ENCODE peak calls at places on chromosomes 13 and 19, in seven cellular contexts. H is astrocyte of the cerebellum, B is sigmoid colon, P is AG04450, L is upper lobe of left lung, X is MCF 10A, E is fibroblast of lung. W is an unnamed sample.

GRCh38 chr19:12379732-12380443 is 14.4 kb upstream of the ZNF442 start:
- DNase-seq in E (no peak), X (no peak), L (no peak), H (no peak), B (no peak), P (no peak), W (no peak)

GRCh38 chr19:28737021-28737525 is 475.9 kb downstream of the UQCRFS1 start:
- DNase-seq in P (peak), B (no peak), H (peak), L (no peak), E (peak), X (no peak), W (peak)

GRCh38 chr19:39557791-39558622 is 18.0 kb upstream of the EID2 start:
- DNase-seq in P (no peak), B (no peak), X (peak), L (no peak), E (no peak), H (no peak), W (no peak)

GRCh38 chr19:20247016-20247683 is 80.1 kb downstream of the ZNF486 start:
- DNase-seq in P (no peak), B (no peak), E (peak), X (no peak), L (no peak), H (no peak), W (no peak)

GRCh38 chr19:31350033-31350692 is 927 bp upstream of the TSHZ3 start:
- DNase-seq in L (no peak), B (peak), H (no peak), P (no peak), X (no peak), E (peak), W (no peak)

GRCh38 chr13:94657167-94657566 is 55.2 kb downstream of the SOX21 start:
- DNase-seq in H (no peak), X (peak), E (peak), P (no peak), B (no peak), L (no peak), W (no peak)

GRCh38 chr19:47697863-47698609 is 15.2 kb upstream of the EHD2 start:
- DNase-seq in X (peak), L (peak), P (peak), H (peak), B (peak), E (peak), W (peak)

GRCh38 chr13:113618455-113618854 is 33.9 kb downstream of the TFDP1 start:
- DNase-seq in B (no peak), L (peak), E (no peak), P (no peak), X (no peak), H (no peak), W (no peak)

GRCh38 chr19:18294467-18294864 is 13.0 kb upstream of the JUND start:
- DNase-seq in X (no peak), E (no peak), L (no peak), H (no peak), P (no peak), B (no peak), W (no peak)

GRCh38 chr13:95880346-95880745 is 172.9 kb downstream of the UGGT2 start:
- DNase-seq in E (no peak), H (no peak), B (no peak), P (no peak), L (no peak), X (no peak), W (no peak)

GRCh38 chr19:54448774-54449700 is at the start of gene LENG8:
- DNase-seq in X (peak), B (peak), P (peak), H (peak), L (peak), E (peak), W (peak)

GRCh38 chr13:83716121-83716520 is 166.2 kb downstream of the SLITRK1 start:
- DNase-seq in H (no peak), B (no peak), L (no peak), E (no peak), P (no peak), X (no peak), W (no peak)

GRCh38 chr19:29831041-29831548 is 19.3 kb downstream of the CCNE1 start:
- DNase-seq in P (no peak), B (no peak), X (peak), H (no peak), L (no peak), E (no peak), W (no peak)

GRCh38 chr13:76677047-76677446 is 209.2 kb downstream of the KCTD12 start:
- DNase-seq in X (no peak), B (peak), H (peak), L (no peak), E (peak), P (no peak), W (no peak)

GRCh38 chr13:53310786-53311185 is 282.2 kb downstream of the OLFM4 start:
- DNase-seq in B (no peak), H (no peak), X (no peak), E (no peak), L (no peak), P (no peak), W (no peak)

GRCh38 chr19:30717381-30717780 is 345.2 kb downstream of the ZNF536 start:
- DNase-seq in L (no peak), H (no peak), E (no peak), X (no peak), B (no peak), P (no peak), W (no peak)

GRCh38 chr13:105611424-105611823 is 924.0 kb downstream of the EFNB2 start:
- DNase-seq in L (no peak), E (peak), P (peak), B (no peak), H (peak), X (peak), W (no peak)

GRCh38 chr19:17405250-17406038 is at the start of gene BST2:
- DNase-seq in H (no peak), P (no peak), L (peak), E (no peak), B (peak), X (peak), W (no peak)

GRCh38 chr13:29850213-29850898 is at the start of gene UBL3:
- DNase-seq in B (peak), L (peak), E (peak), P (peak), X (peak), H (peak), W (peak)
- TF ChIP-seq CTCF in B (no peak), L (no peak), E (no peak), P (no peak), X (no peak), H (no peak), W (no peak)

GRCh38 chr13:51767100-51767499 is 36.9 kb downstream of the DHRS12 start:
- DNase-seq in X (no peak), L (no peak), E (no peak), B (no peak), P (no peak), H (no peak), W (no peak)
- TF ChIP-seq CTCF in X (no peak), L (no peak), E (no peak), B (no peak), P (no peak), H (no peak), W (no peak)

GRCh38 chr19:57613941-57614743 is at the start of gene ZNF134:
- DNase-seq in X (peak), B (peak), E (peak), H (peak), P (peak), L (peak), W (peak)
- TF ChIP-seq CTCF in X (peak), B (no peak), E (peak), H (no peak), P (peak), L (peak), W (peak)

GRCh38 chr19:13859361-13859880 is 17.5 kb upstream of the NANOS3 start:
- DNase-seq in H (no peak), E (no peak), X (no peak), P (no peak), L (no peak), B (no peak), W (no peak)
- TF ChIP-seq CTCF in H (no peak), E (no peak), X (no peak), P (no peak), L (no peak), B (no peak), W (no peak)

DNA sequence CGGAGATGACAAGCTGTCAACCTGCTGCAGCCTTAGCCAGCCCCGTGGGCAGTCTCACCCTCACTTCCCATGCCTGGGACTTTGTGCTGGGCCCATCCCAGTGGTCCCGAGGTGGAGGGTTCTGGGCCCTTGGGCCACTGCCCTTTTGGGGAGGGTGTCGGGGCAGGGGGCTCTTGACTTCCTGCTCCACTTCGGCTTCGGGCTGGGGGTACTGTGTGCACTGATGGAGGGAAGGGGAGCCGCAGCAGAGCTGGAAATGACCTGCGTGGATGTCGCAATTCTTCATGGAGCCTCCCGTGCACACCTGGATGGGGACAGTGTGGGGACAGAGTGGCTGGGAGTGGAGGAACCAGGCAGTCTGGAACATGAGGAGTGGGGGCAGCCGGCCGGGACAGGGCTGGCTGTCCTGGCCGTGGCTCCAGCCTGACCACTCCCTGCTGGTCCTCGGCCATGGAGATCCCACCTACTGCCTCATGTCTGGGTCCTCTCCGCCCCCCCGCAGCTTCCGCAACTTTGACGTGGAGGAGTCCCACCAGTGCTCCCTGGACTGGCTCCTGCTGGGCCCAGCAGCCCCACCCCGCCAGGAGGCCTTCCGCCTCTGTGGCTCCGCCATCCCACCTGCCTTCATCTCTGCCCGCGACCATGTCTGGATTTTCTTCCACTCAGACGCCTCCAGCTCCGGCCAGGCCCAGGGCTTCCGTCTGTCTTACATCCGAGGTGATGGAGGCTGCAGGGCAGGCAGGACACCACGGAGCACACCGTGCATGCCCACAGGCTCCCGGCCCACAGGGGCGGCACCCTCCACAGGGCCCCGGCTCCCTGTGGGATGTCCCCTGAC is 10.2 kb downstream of the LRP3 start:
- DNase-seq in H (no peak), X (no peak), L (peak), B (no peak), E (no peak), P (no peak), W (no peak)
- TF ChIP-seq CTCF in H (no peak), X (no peak), L (no peak), B (no peak), E (no peak), P (no peak), W (no peak)

DNA sequence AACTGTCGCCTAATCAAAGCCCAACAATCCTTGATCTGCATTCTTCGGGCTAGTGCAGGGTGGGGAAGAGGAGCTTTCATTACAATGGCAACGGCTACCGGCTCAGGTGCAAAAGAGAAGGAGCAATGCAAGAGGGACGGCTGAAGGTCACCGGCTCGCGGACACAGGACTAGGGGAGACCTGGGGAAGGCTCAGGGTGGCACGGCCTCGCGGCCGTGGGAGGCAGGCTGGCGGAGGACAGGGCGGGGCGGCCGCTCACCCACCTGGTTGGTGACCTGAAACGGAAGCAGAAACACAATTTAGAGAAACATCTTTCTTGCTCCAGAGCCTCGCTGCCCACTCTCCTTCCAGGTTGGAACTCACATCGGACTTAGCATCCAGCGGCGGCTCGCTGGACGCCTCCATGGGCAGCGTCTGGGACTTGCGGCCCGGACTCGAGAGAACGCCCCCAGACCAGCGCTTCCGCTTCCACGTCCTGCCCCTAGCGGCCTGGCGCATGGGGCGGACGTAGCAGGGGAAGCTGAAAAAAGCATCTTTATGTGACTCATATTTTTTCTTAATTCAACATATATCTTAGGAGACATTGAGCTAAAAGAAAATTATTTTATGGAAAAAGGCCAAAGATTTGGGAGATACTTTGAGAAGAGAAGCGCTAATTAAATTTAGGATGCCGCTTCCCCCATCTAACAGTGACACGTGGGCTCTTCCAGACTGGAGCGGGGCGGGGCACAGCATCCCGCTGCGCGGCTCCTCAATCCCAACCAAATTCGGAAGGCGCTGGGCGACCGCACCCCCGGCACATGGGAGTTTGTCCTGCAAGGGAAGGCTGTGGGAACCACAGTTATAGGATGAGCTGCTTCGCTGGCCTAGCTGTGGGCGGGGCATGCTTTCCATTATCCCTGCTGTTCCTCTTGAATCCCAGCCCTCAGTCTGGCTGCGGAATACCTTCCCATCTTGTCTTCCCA is at the start of gene COMMD6:
- DNase-seq in X (peak), P (peak), L (peak), B (peak), E (peak), H (peak), W (peak)
- TF ChIP-seq CTCF in X (no peak), P (peak), L (peak), B (peak), E (peak), H (peak), W (peak)

GRCh38 chr19:36330226-36330625 is 48.8 kb downstream of the ZFP14 start:
- DNase-seq in E (no peak), X (no peak), P (no peak), H (no peak), L (peak), B (no peak), W (no peak)

GRCh38 chr19:36331353-36332228 is 47.4 kb downstream of the ZFP14 start:
- DNase-seq in P (peak), E (peak), X (peak), B (peak), H (peak), L (peak), W (peak)
- TF ChIP-seq CTCF in P (no peak), E (no peak), X (no peak), B (no peak), H (peak), L (no peak), W (no peak)

DNA sequence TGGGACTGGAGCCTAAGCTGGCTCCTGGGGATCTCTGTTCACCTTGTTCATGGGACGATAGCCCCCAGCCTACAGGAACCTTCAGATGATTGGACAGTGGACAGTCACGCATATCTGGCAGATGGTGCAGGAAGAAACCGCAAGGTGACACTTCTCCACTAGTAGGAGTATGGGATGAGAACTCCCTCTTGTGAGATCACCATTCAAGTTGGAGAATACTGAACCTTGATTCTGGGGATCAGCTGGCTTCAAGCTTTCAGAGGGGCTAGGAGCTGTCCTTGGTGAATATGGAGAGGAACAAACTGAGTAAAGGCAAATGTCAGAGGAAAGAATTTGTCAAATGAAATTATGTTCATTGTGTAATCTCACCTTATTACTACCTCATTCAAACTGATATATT is 204.5 kb downstream of the PDS5B start:
- DNase-seq in B (no peak), P (no peak), L (no peak), H (no peak), X (no peak), E (no peak), W (no peak)
- TF ChIP-seq CTCF in B (no peak), P (peak), L (no peak), H (peak), X (no peak), E (no peak), W (no peak)

GRCh38 chr13:50081899-50082425 is 66.7 kb downstream of the KCNRG start:
- DNase-seq in H (peak), L (peak), X (peak), B (peak), E (peak), P (peak), W (peak)
- TF ChIP-seq CTCF in H (no peak), L (no peak), X (no peak), B (no peak), E (no peak), P (no peak), W (no peak)

GRCh38 chr19:5652261-5652660 is 28.1 kb downstream of the MICOS13 start:
- DNase-seq in H (no peak), X (no peak), P (no peak), E (no peak), B (peak), L (no peak), W (no peak)

GRCh38 chr19:5654931-5655330 is 25.4 kb downstream of the MICOS13 start:
- DNase-seq in E (no peak), X (no peak), B (peak), P (no peak), L (no peak), H (no peak), W (no peak)

GRCh38 chr19:5648464-5648863 is 25.6 kb downstream of the SAFB start:
- DNase-seq in L (no peak), X (no peak), B (no peak), E (no peak), P (no peak), H (no peak), W (no peak)

GRCh38 chr19:5655412-5655811 is 24.9 kb downstream of the MICOS13 start:
- DNase-seq in E (no peak), B (no peak), L (no peak), X (no peak), H (no peak), P (no peak), W (no peak)

GRCh38 chr19:5651361-5651760 is 28.5 kb downstream of the SAFB start:
- DNase-seq in P (no peak), X (no peak), E (no peak), H (no peak), L (no peak), B (peak), W (no peak)
- TF ChIP-seq CTCF in P (peak), X (no peak), E (no peak), H (peak), L (no peak), B (no peak), W (no peak)